ENCODE peak calls at places on chromosomes 16 and 17, in five cellular contexts. I, D, C, P and R are unnamed samples.

GRCh38 chr17:63961355-63962207 is 11.1 kb downstream of the SCN4A start:
- DNase-seq in I (peak), D (peak), C (no peak), P (peak), R (no peak)

GRCh38 chr17:80832266-80832676 is 159.4 kb upstream of the CHMP6 start:
- DNase-seq in I (peak), D (no peak), C (peak), P (no peak), R (no peak)

GRCh38 chr16:85733839-85734170 is 17.1 kb downstream of the C16orf74 start:
- DNase-seq in I (no peak), D (no peak), C (no peak), P (no peak), R (no peak)

GRCh38 chr17:1573932-1574696 is 11.5 kb upstream of the PITPNA start:
- DNase-seq in I (no peak), D (peak), C (peak), P (peak), R (peak)

GRCh38 chr17:69607162-69607834 is 192.8 kb downstream of the MAP2K6 start:
- DNase-seq in I (no peak), D (peak), C (peak), P (peak), R (peak)

GRCh38 chr16:645852-646678 is 3.1 kb upstream of the WDR90 start:
- DNase-seq in I (no peak), D (peak), C (no peak), P (no peak), R (no peak)

GRCh38 chr17:44785921-44786320 is 27.1 kb downstream of the ADAM11 start:
- DNase-seq in I (no peak), D (no peak), C (no peak), P (no peak), R (no peak)

GRCh38 chr16:23025692-23026305 is 123.5 kb downstream of the USP31 start:
- DNase-seq in I (no peak), D (no peak), C (peak), P (no peak), R (no peak)

GRCh38 chr17:73342549-73343167 is 30.9 kb upstream of the CDC42EP4 start:
- DNase-seq in I (no peak), D (no peak), C (no peak), P (no peak), R (peak)

GRCh38 chr17:55089955-55090573 is 121.5 kb downstream of the STXBP4 start:
- DNase-seq in I (peak), D (no peak), C (no peak), P (no peak), R (no peak)

GRCh38 chr16:1159325-1159972 is 6.5 kb downstream of the CACNA1H start:
- DNase-seq in I (no peak), D (no peak), C (no peak), P (no peak), R (no peak)

GRCh38 chr16:83561876-83562275 is 245.9 kb upstream of the HSBP1 start:
- DNase-seq in I (no peak), D (no peak), C (no peak), P (no peak), R (no peak)

GRCh38 chr17:81298325-81298990 is 3.4 kb upstream of the SLC38A10 start:
- DNase-seq in I (no peak), D (no peak), C (no peak), P (no peak), R (no peak)

GRCh38 chr17:30780343-30780742 is 44.1 kb downstream of the CRLF3 start:
- DNase-seq in I (no peak), D (no peak), C (no peak), P (no peak), R (no peak)

GRCh38 chr16:16915771-16916170 is 536.8 kb downstream of the NPIPA7 start:
- DNase-seq in I (no peak), D (no peak), C (no peak), P (no peak), R (no peak)

GRCh38 chr17:35790826-35791225 is 4.6 kb downstream of the MMP28 start:
- DNase-seq in I (no peak), D (no peak), C (no peak), P (no peak), R (no peak)

GRCh38 chr17:1629647-1630310 is 1.1 kb upstream of the SLC43A2 start:
- DNase-seq in I (peak), D (no peak), C (peak), P (no peak), R (peak)

GRCh38 chr16:69166221-69166833 is 20.6 kb upstream of the SNTB2 start:
- DNase-seq in I (peak), D (no peak), C (no peak), P (no peak), R (no peak)

GRCh38 chr16:84876873-84877606 is 57.3 kb downstream of the CRISPLD2 start:
- DNase-seq in I (no peak), D (no peak), C (no peak), P (no peak), R (no peak)